ENCODE peak calls at places on chromosome 12, in eight cellular contexts. M, F, V, G, C, L, E and A are unnamed samples.

GRCh38 chr12:95790912-95791849 is 617 bp upstream of the NTN4 start:
- DNase-seq in G (peak; percentile 31), E (no peak), M (peak; percentile 52), L (peak; percentile 22), F (peak; percentile 56), V (peak; percentile 26), C (no peak), A (no peak)

GRCh38 chr12:125528300-125528699 is 463.1 kb downstream of the AACS start:
- DNase-seq in V (no peak), M (no peak), F (no peak), G (no peak), E (no peak), C (peak; percentile 93), L (no peak), A (no peak)

GRCh38 chr12:132196038-132196872 is 52.0 kb downstream of the NOC4L start:
- DNase-seq in M (no peak), F (no peak), C (no peak), V (peak; percentile 87), E (no peak), G (no peak), L (no peak), A (no peak)

GRCh38 chr12:1863823-1864222 is 43.5 kb downstream of the LRTM2 start:
- DNase-seq in E (no peak), C (no peak), G (no peak), L (no peak), F (no peak), V (no peak), M (no peak), A (no peak)

GRCh38 chr12:131747276-131747675 is 36.4 kb downstream of the SFSWAP start:
- DNase-seq in M (peak; percentile 23), F (no peak), G (no peak), E (no peak), C (no peak), V (no peak), L (no peak), A (no peak)

GRCh38 chr12:26496170-26496569 is 300.8 kb downstream of the SSPN start:
- DNase-seq in C (no peak), L (no peak), V (no peak), G (peak; percentile 35), M (no peak), E (no peak), F (no peak), A (no peak)

GRCh38 chr12:69097619-69098368 is 141.6 kb upstream of the CPSF6 start:
- DNase-seq in C (no peak), E (peak; percentile 28), F (no peak), G (peak; percentile 85), L (no peak), M (no peak), V (peak; percentile 53), A (no peak)

GRCh38 chr12:125211464-125211863 is 146.2 kb downstream of the AACS start:
- DNase-seq in E (no peak), M (no peak), V (no peak), F (no peak), G (no peak), L (no peak), C (no peak), A (no peak)

GRCh38 chr12:105018001-105018400 is 31.9 kb downstream of the NOPCHAP1 start:
- DNase-seq in F (no peak), V (no peak), M (no peak), L (no peak), G (no peak), E (no peak), C (no peak), A (no peak)

GRCh38 chr12:108316153-108316892 is 22.8 kb downstream of the CMKLR1 start:
- DNase-seq in V (no peak), C (no peak), L (no peak), E (no peak), G (no peak), M (no peak), F (no peak), A (no peak)

GRCh38 chr12:6178981-6179761 is 21.0 kb upstream of the CD9 start:
- DNase-seq in G (no peak), E (no peak), F (no peak), M (no peak), L (no peak), C (no peak), V (peak; percentile 69), A (no peak)

GRCh38 chr12:111687952-111688351 is 2.1 kb downstream of the ACAD10 start:
- DNase-seq in C (no peak), M (no peak), V (no peak), F (no peak), G (no peak), E (no peak), L (no peak), A (no peak)

GRCh38 chr12:43957732-43958131 is 121.9 kb downstream of the TMEM117 start:
- DNase-seq in F (no peak), C (peak; percentile 34), M (no peak), E (peak; percentile 16), G (peak; percentile 71), V (peak; percentile 67), L (peak; percentile 3), A (no peak)

GRCh38 chr12:62297321-62297720 is 37.1 kb downstream of the USP15 start:
- DNase-seq in M (no peak), E (no peak), L (no peak), V (no peak), G (no peak), F (no peak), C (no peak), A (no peak)

GRCh38 chr12:1845886-1846285 is 25.5 kb downstream of the LRTM2 start:
- DNase-seq in E (no peak), G (no peak), F (no peak), C (no peak), M (no peak), V (no peak), L (no peak), A (no peak)

GRCh38 chr12:62191747-62192485 is 68.3 kb upstream of the USP15 start:
- DNase-seq in C (no peak), M (peak; percentile 49), G (peak; percentile 28), V (peak; percentile 5), F (peak; percentile 37), E (no peak), L (no peak), A (no peak)

GRCh38 chr12:120801146-120801545 is 75.5 kb downstream of the ACADS start:
- DNase-seq in L (no peak), V (no peak), G (no peak), E (no peak), M (no peak), C (no peak), F (no peak), A (no peak)

GRCh38 chr12:15693233-15693911 is 95.8 kb downstream of the EPS8 start:
- DNase-seq in F (no peak), G (peak; percentile 54), E (no peak), L (no peak), M (no peak), V (peak; percentile 29), C (no peak), A (no peak)

GRCh38 chr12:76588881-76589565 is 29.5 kb upstream of the OSBPL8 start:
- DNase-seq in L (no peak), C (no peak), E (peak; percentile 77), F (no peak), M (no peak), G (peak; percentile 96), V (peak; percentile 83), A (no peak)